ENCODE peak calls at places on chromosomes 13 and 19, in seven cellular contexts. One of them, this sample, is unnamed.

GRCh38 chr13:40149611-40150283 is 494.3 kb downstream of the COG6 start:
- DNase-seq in M059J: peak
- DNase-seq in NCI-H2081: no peak
- DNase-seq in sciatic nerve: no peak
- DNase-seq in stimulated activated CD4-positive, alpha-beta T cell treated with anti-CD3 and anti-CD28 coated beads, Interleukin-15, amount 100 ng/mL, for 1 hour: no peak
- DNase-seq in cardiac fibroblast: peak
- DNase-seq in ACHN: peak
- DNase-seq in this sample: no peak

GRCh38 chr19:12987190-12987589 is 8.1 kb upstream of the NFIX start:
- DNase-seq in M059J: no peak
- DNase-seq in NCI-H2081: no peak
- DNase-seq in sciatic nerve: no peak
- DNase-seq in stimulated activated CD4-positive, alpha-beta T cell treated with anti-CD3 and anti-CD28 coated beads, Interleukin-15, amount 100 ng/mL, for 1 hour: no peak
- DNase-seq in cardiac fibroblast: no peak
- DNase-seq in ACHN: no peak
- DNase-seq in this sample: no peak

GRCh38 chr19:33168528-33168927 is 25.6 kb upstream of the LRP3 start:
- DNase-seq in M059J: no peak
- DNase-seq in NCI-H2081: no peak
- DNase-seq in sciatic nerve: no peak
- DNase-seq in stimulated activated CD4-positive, alpha-beta T cell treated with anti-CD3 and anti-CD28 coated beads, Interleukin-15, amount 100 ng/mL, for 1 hour: no peak
- DNase-seq in cardiac fibroblast: no peak
- DNase-seq in ACHN: no peak
- DNase-seq in this sample: no peak

GRCh38 chr13:60431108-60431700 is 34.2 kb downstream of the TDRD3 start:
- DNase-seq in M059J: peak
- DNase-seq in NCI-H2081: peak
- DNase-seq in sciatic nerve: no peak
- DNase-seq in stimulated activated CD4-positive, alpha-beta T cell treated with anti-CD3 and anti-CD28 coated beads, Interleukin-15, amount 100 ng/mL, for 1 hour: no peak
- DNase-seq in cardiac fibroblast: peak
- DNase-seq in ACHN: peak
- DNase-seq in this sample: peak

GRCh38 chr13:64643066-64643465 is 2587.1 kb downstream of the PCDH9 start:
- DNase-seq in M059J: no peak
- DNase-seq in NCI-H2081: no peak
- DNase-seq in sciatic nerve: no peak
- DNase-seq in stimulated activated CD4-positive, alpha-beta T cell treated with anti-CD3 and anti-CD28 coated beads, Interleukin-15, amount 100 ng/mL, for 1 hour: no peak
- DNase-seq in cardiac fibroblast: no peak
- DNase-seq in ACHN: no peak
- DNase-seq in this sample: no peak

GRCh38 chr19:40217921-40218890 is at the start of gene TTC9B:
- DNase-seq in M059J: no peak
- DNase-seq in NCI-H2081: no peak
- DNase-seq in sciatic nerve: no peak
- DNase-seq in stimulated activated CD4-positive, alpha-beta T cell treated with anti-CD3 and anti-CD28 coated beads, Interleukin-15, amount 100 ng/mL, for 1 hour: no peak
- DNase-seq in cardiac fibroblast: no peak
- DNase-seq in ACHN: peak
- DNase-seq in this sample: peak

GRCh38 chr19:58569191-58569942 is 3.8 kb downstream of the MZF1 start:
- DNase-seq in M059J: no peak
- DNase-seq in NCI-H2081: no peak
- DNase-seq in sciatic nerve: peak
- DNase-seq in stimulated activated CD4-positive, alpha-beta T cell treated with anti-CD3 and anti-CD28 coated beads, Interleukin-15, amount 100 ng/mL, for 1 hour: no peak
- DNase-seq in cardiac fibroblast: no peak
- DNase-seq in ACHN: no peak
- DNase-seq in this sample: no peak

GRCh38 chr19:28012361-28012760 is 1200.6 kb downstream of the UQCRFS1 start:
- DNase-seq in M059J: no peak
- DNase-seq in NCI-H2081: no peak
- DNase-seq in sciatic nerve: no peak
- DNase-seq in stimulated activated CD4-positive, alpha-beta T cell treated with anti-CD3 and anti-CD28 coated beads, Interleukin-15, amount 100 ng/mL, for 1 hour: no peak
- DNase-seq in cardiac fibroblast: no peak
- DNase-seq in ACHN: no peak
- DNase-seq in this sample: no peak

GRCh38 chr13:47837906-47838305 is 163.2 kb downstream of the SUCLA2 start:
- DNase-seq in M059J: no peak
- DNase-seq in NCI-H2081: no peak
- DNase-seq in sciatic nerve: no peak
- DNase-seq in stimulated activated CD4-positive, alpha-beta T cell treated with anti-CD3 and anti-CD28 coated beads, Interleukin-15, amount 100 ng/mL, for 1 hour: no peak
- DNase-seq in cardiac fibroblast: no peak
- DNase-seq in ACHN: no peak
- DNase-seq in this sample: no peak

GRCh38 chr13:102310691-102311432 is 91.0 kb downstream of the FGF14 start:
- DNase-seq in M059J: no peak
- DNase-seq in NCI-H2081: no peak
- DNase-seq in sciatic nerve: no peak
- DNase-seq in stimulated activated CD4-positive, alpha-beta T cell treated with anti-CD3 and anti-CD28 coated beads, Interleukin-15, amount 100 ng/mL, for 1 hour: no peak
- DNase-seq in cardiac fibroblast: peak
- DNase-seq in ACHN: no peak
- DNase-seq in this sample: no peak

GRCh38 chr13:109680288-109680687 is 106.1 kb downstream of the IRS2 start:
- DNase-seq in M059J: no peak
- DNase-seq in NCI-H2081: no peak
- DNase-seq in sciatic nerve: no peak
- DNase-seq in stimulated activated CD4-positive, alpha-beta T cell treated with anti-CD3 and anti-CD28 coated beads, Interleukin-15, amount 100 ng/mL, for 1 hour: no peak
- DNase-seq in cardiac fibroblast: no peak
- DNase-seq in ACHN: no peak
- DNase-seq in this sample: no peak

GRCh38 chr13:83211301-83211700 is 671.0 kb downstream of the SLITRK1 start:
- DNase-seq in M059J: no peak
- DNase-seq in NCI-H2081: no peak
- DNase-seq in sciatic nerve: no peak
- DNase-seq in stimulated activated CD4-positive, alpha-beta T cell treated with anti-CD3 and anti-CD28 coated beads, Interleukin-15, amount 100 ng/mL, for 1 hour: no peak
- DNase-seq in cardiac fibroblast: peak
- DNase-seq in ACHN: no peak
- DNase-seq in this sample: no peak

GRCh38 chr19:49767380-49767779 is 579 bp downstream of the AP2A1 start:
- DNase-seq in M059J: peak
- DNase-seq in NCI-H2081: no peak
- DNase-seq in sciatic nerve: no peak
- DNase-seq in stimulated activated CD4-positive, alpha-beta T cell treated with anti-CD3 and anti-CD28 coated beads, Interleukin-15, amount 100 ng/mL, for 1 hour: no peak
- DNase-seq in cardiac fibroblast: no peak
- DNase-seq in ACHN: peak
- DNase-seq in this sample: peak

GRCh38 chr19:48152552-48152951 is 17.6 kb downstream of the LIG1 start:
- DNase-seq in M059J: peak
- DNase-seq in NCI-H2081: peak
- DNase-seq in sciatic nerve: peak
- DNase-seq in stimulated activated CD4-positive, alpha-beta T cell treated with anti-CD3 and anti-CD28 coated beads, Interleukin-15, amount 100 ng/mL, for 1 hour: peak
- DNase-seq in cardiac fibroblast: peak
- DNase-seq in ACHN: peak
- DNase-seq in this sample: peak

GRCh38 chr13:42526276-42526675 is 47.7 kb upstream of the TNFSF11 start:
- DNase-seq in M059J: peak
- DNase-seq in NCI-H2081: no peak
- DNase-seq in sciatic nerve: no peak
- DNase-seq in stimulated activated CD4-positive, alpha-beta T cell treated with anti-CD3 and anti-CD28 coated beads, Interleukin-15, amount 100 ng/mL, for 1 hour: no peak
- DNase-seq in cardiac fibroblast: no peak
- DNase-seq in ACHN: no peak
- DNase-seq in this sample: no peak

GRCh38 chr13:50635504-50635903 is 208.0 kb downstream of the DLEU7 start:
- DNase-seq in M059J: no peak
- DNase-seq in NCI-H2081: no peak
- DNase-seq in sciatic nerve: no peak
- DNase-seq in stimulated activated CD4-positive, alpha-beta T cell treated with anti-CD3 and anti-CD28 coated beads, Interleukin-15, amount 100 ng/mL, for 1 hour: no peak
- DNase-seq in cardiac fibroblast: peak
- DNase-seq in ACHN: no peak
- DNase-seq in this sample: peak

GRCh38 chr13:113417836-113418721 is 35.2 kb downstream of the ADPRHL1 start:
- DNase-seq in M059J: no peak
- DNase-seq in NCI-H2081: no peak
- DNase-seq in sciatic nerve: no peak
- DNase-seq in stimulated activated CD4-positive, alpha-beta T cell treated with anti-CD3 and anti-CD28 coated beads, Interleukin-15, amount 100 ng/mL, for 1 hour: no peak
- DNase-seq in cardiac fibroblast: no peak
- DNase-seq in ACHN: no peak
- DNase-seq in this sample: no peak

GRCh38 chr19:12656899-12657571 is 9.5 kb downstream of the MAN2B1 start:
- DNase-seq in M059J: no peak
- DNase-seq in NCI-H2081: no peak
- DNase-seq in sciatic nerve: no peak
- DNase-seq in stimulated activated CD4-positive, alpha-beta T cell treated with anti-CD3 and anti-CD28 coated beads, Interleukin-15, amount 100 ng/mL, for 1 hour: no peak
- DNase-seq in cardiac fibroblast: no peak
- DNase-seq in ACHN: no peak
- DNase-seq in this sample: no peak

GRCh38 chr13:82356667-82357066 is 1525.6 kb downstream of the SLITRK1 start:
- DNase-seq in M059J: no peak
- DNase-seq in NCI-H2081: peak
- DNase-seq in sciatic nerve: no peak
- DNase-seq in stimulated activated CD4-positive, alpha-beta T cell treated with anti-CD3 and anti-CD28 coated beads, Interleukin-15, amount 100 ng/mL, for 1 hour: no peak
- DNase-seq in cardiac fibroblast: no peak
- DNase-seq in ACHN: peak
- DNase-seq in this sample: no peak

GRCh38 chr13:98199480-98199879 is 22.4 kb upstream of the RNF113B start:
- DNase-seq in M059J: no peak
- DNase-seq in NCI-H2081: peak
- DNase-seq in sciatic nerve: no peak
- DNase-seq in stimulated activated CD4-positive, alpha-beta T cell treated with anti-CD3 and anti-CD28 coated beads, Interleukin-15, amount 100 ng/mL, for 1 hour: no peak
- DNase-seq in cardiac fibroblast: no peak
- DNase-seq in ACHN: no peak
- DNase-seq in this sample: no peak

GRCh38 chr13:106649495-106649894 is 81.6 kb upstream of the ARGLU1 start:
- DNase-seq in M059J: peak
- DNase-seq in NCI-H2081: no peak
- DNase-seq in sciatic nerve: no peak
- DNase-seq in stimulated activated CD4-positive, alpha-beta T cell treated with anti-CD3 and anti-CD28 coated beads, Interleukin-15, amount 100 ng/mL, for 1 hour: no peak
- DNase-seq in cardiac fibroblast: peak
- DNase-seq in ACHN: no peak
- DNase-seq in this sample: no peak

GRCh38 chr19:1465191-1466016 is 13.6 kb downstream of the C19orf25 start:
- DNase-seq in M059J: no peak
- DNase-seq in NCI-H2081: no peak
- DNase-seq in sciatic nerve: no peak
- DNase-seq in stimulated activated CD4-positive, alpha-beta T cell treated with anti-CD3 and anti-CD28 coated beads, Interleukin-15, amount 100 ng/mL, for 1 hour: no peak
- DNase-seq in cardiac fibroblast: peak
- DNase-seq in ACHN: no peak
- DNase-seq in this sample: no peak

GRCh38 chr13:37715606-37716015 is 117.0 kb upstream of the POSTN start:
- DNase-seq in M059J: peak
- DNase-seq in NCI-H2081: no peak
- DNase-seq in sciatic nerve: no peak
- DNase-seq in stimulated activated CD4-positive, alpha-beta T cell treated with anti-CD3 and anti-CD28 coated beads, Interleukin-15, amount 100 ng/mL, for 1 hour: no peak
- DNase-seq in cardiac fibroblast: peak
- DNase-seq in ACHN: no peak
- DNase-seq in this sample: no peak

GRCh38 chr13:100630564-100630963 is 42.0 kb upstream of the GGACT start:
- DNase-seq in M059J: no peak
- DNase-seq in NCI-H2081: peak
- DNase-seq in sciatic nerve: no peak
- DNase-seq in stimulated activated CD4-positive, alpha-beta T cell treated with anti-CD3 and anti-CD28 coated beads, Interleukin-15, amount 100 ng/mL, for 1 hour: no peak
- DNase-seq in cardiac fibroblast: no peak
- DNase-seq in ACHN: no peak
- DNase-seq in this sample: no peak

GRCh38 chr19:7829561-7830271 is at the start of gene EVI5L:
- DNase-seq in M059J: peak
- DNase-seq in NCI-H2081: peak
- DNase-seq in sciatic nerve: peak
- DNase-seq in stimulated activated CD4-positive, alpha-beta T cell treated with anti-CD3 and anti-CD28 coated beads, Interleukin-15, amount 100 ng/mL, for 1 hour: peak
- DNase-seq in cardiac fibroblast: peak
- DNase-seq in ACHN: peak
- DNase-seq in this sample: peak

GRCh38 chr19:29676586-29676985 is 11.3 kb downstream of the PLEKHF1 start:
- DNase-seq in M059J: no peak
- DNase-seq in NCI-H2081: no peak
- DNase-seq in sciatic nerve: peak
- DNase-seq in stimulated activated CD4-positive, alpha-beta T cell treated with anti-CD3 and anti-CD28 coated beads, Interleukin-15, amount 100 ng/mL, for 1 hour: no peak
- DNase-seq in cardiac fibroblast: no peak
- DNase-seq in ACHN: no peak
- DNase-seq in this sample: no peak

GRCh38 chr19:13613447-13613846 is 107.2 kb upstream of the CACNA1A start:
- DNase-seq in M059J: no peak
- DNase-seq in NCI-H2081: peak
- DNase-seq in sciatic nerve: no peak
- DNase-seq in stimulated activated CD4-positive, alpha-beta T cell treated with anti-CD3 and anti-CD28 coated beads, Interleukin-15, amount 100 ng/mL, for 1 hour: no peak
- DNase-seq in cardiac fibroblast: no peak
- DNase-seq in ACHN: no peak
- DNase-seq in this sample: no peak

GRCh38 chr13:48319458-48320395 is 16.2 kb downstream of the RB1 start:
- DNase-seq in M059J: no peak
- DNase-seq in NCI-H2081: no peak
- DNase-seq in sciatic nerve: no peak
- DNase-seq in stimulated activated CD4-positive, alpha-beta T cell treated with anti-CD3 and anti-CD28 coated beads, Interleukin-15, amount 100 ng/mL, for 1 hour: no peak
- DNase-seq in cardiac fibroblast: no peak
- DNase-seq in ACHN: no peak
- DNase-seq in this sample: no peak

GRCh38 chr13:31044658-31045620 is 112.5 kb downstream of the TEX26 start:
- DNase-seq in M059J: peak
- DNase-seq in NCI-H2081: no peak
- DNase-seq in sciatic nerve: no peak
- DNase-seq in stimulated activated CD4-positive, alpha-beta T cell treated with anti-CD3 and anti-CD28 coated beads, Interleukin-15, amount 100 ng/mL, for 1 hour: no peak
- DNase-seq in cardiac fibroblast: no peak
- DNase-seq in ACHN: peak
- DNase-seq in this sample: no peak

GRCh38 chr19:39417463-39418181 is 5.2 kb downstream of the PLEKHG2 start:
- DNase-seq in M059J: no peak
- DNase-seq in NCI-H2081: no peak
- DNase-seq in sciatic nerve: no peak
- DNase-seq in stimulated activated CD4-positive, alpha-beta T cell treated with anti-CD3 and anti-CD28 coated beads, Interleukin-15, amount 100 ng/mL, for 1 hour: no peak
- DNase-seq in cardiac fibroblast: no peak
- DNase-seq in ACHN: no peak
- DNase-seq in this sample: no peak

GRCh38 chr19:7267792-7268736 is 26.1 kb downstream of the INSR start:
- DNase-seq in M059J: no peak
- DNase-seq in NCI-H2081: no peak
- DNase-seq in sciatic nerve: no peak
- DNase-seq in stimulated activated CD4-positive, alpha-beta T cell treated with anti-CD3 and anti-CD28 coated beads, Interleukin-15, amount 100 ng/mL, for 1 hour: no peak
- DNase-seq in cardiac fibroblast: no peak
- DNase-seq in ACHN: no peak
- DNase-seq in this sample: no peak

GRCh38 chr13:47903836-47904235 is 97.2 kb downstream of the SUCLA2 start:
- DNase-seq in M059J: peak
- DNase-seq in NCI-H2081: no peak
- DNase-seq in sciatic nerve: no peak
- DNase-seq in stimulated activated CD4-positive, alpha-beta T cell treated with anti-CD3 and anti-CD28 coated beads, Interleukin-15, amount 100 ng/mL, for 1 hour: no peak
- DNase-seq in cardiac fibroblast: peak
- DNase-seq in ACHN: peak
- DNase-seq in this sample: no peak

GRCh38 chr19:5143471-5144411 is 174.8 kb downstream of the KDM4B start:
- DNase-seq in M059J: no peak
- DNase-seq in NCI-H2081: no peak
- DNase-seq in sciatic nerve: no peak
- DNase-seq in stimulated activated CD4-positive, alpha-beta T cell treated with anti-CD3 and anti-CD28 coated beads, Interleukin-15, amount 100 ng/mL, for 1 hour: no peak
- DNase-seq in cardiac fibroblast: no peak
- DNase-seq in ACHN: no peak
- DNase-seq in this sample: peak

GRCh38 chr19:3026768-3027167 is 2.3 kb downstream of the TLE2 start:
- DNase-seq in M059J: no peak
- DNase-seq in NCI-H2081: no peak
- DNase-seq in sciatic nerve: no peak
- DNase-seq in stimulated activated CD4-positive, alpha-beta T cell treated with anti-CD3 and anti-CD28 coated beads, Interleukin-15, amount 100 ng/mL, for 1 hour: no peak
- DNase-seq in cardiac fibroblast: no peak
- DNase-seq in ACHN: no peak
- DNase-seq in this sample: no peak

This sample was measured in germinal center.